ENCODE peak calls at places on chromosomes 2 and 18, in four cellular contexts. A is HL-60, Y is GM12878, D is K562. U is an unnamed sample.

GRCh38 chr2:19373352-19373751 is 14.9 kb upstream of the OSR1 start:
- DNase-seq in A (no peak), Y (no peak), D (no peak), U (no peak)

GRCh38 chr2:27407798-27408491 is 1.4 kb downstream of the PPM1G start:
- DNase-seq in A (peak), Y (no peak), D (peak), U (no peak)

GRCh38 chr2:36618381-36618780 is 20.4 kb upstream of the FEZ2 start:
- DNase-seq in A (peak), Y (peak), D (peak), U (no peak)

GRCh38 chr2:8370258-8370802 is 311.5 kb upstream of the ID2 start:
- DNase-seq in A (no peak), Y (no peak), D (no peak), U (no peak)

GRCh38 chr2:24515841-24516240 is 24.8 kb downstream of the NCOA1 start:
- DNase-seq in A (no peak), Y (no peak), D (no peak), U (no peak)

GRCh38 chr2:128402921-128403670 is 84.4 kb upstream of the HS6ST1 start:
- DNase-seq in A (no peak), Y (no peak), D (no peak), U (no peak)

GRCh38 chr2:108268001-108268400 is 20.7 kb upstream of the SULT1C2 start:
- DNase-seq in A (no peak), Y (no peak), D (no peak), U (no peak)

GRCh38 chr2:36541891-36542595 is 55.9 kb downstream of the FEZ2 start:
- DNase-seq in A (no peak), Y (no peak), D (peak), U (no peak)

GRCh38 chr18:78780719-78781600 is 198.7 kb upstream of the SALL3 start:
- DNase-seq in A (no peak), Y (no peak), D (no peak), U (no peak)

GRCh38 chr2:227376911-227377396 is 2.2 kb downstream of the TM4SF20 start:
- DNase-seq in A (no peak), Y (no peak), D (peak), U (no peak)
- TF ChIP-seq SPI1 in A (no peak), Y (no peak), D (no peak), U (no peak)

GRCh38 chr2:187847245-187848208 is 293.3 kb upstream of the TFPI start:
- DNase-seq in A (no peak), Y (no peak), D (no peak), U (no peak)

GRCh38 chr2:187842315-187842714 is 288.1 kb upstream of the TFPI start:
- DNase-seq in A (no peak), Y (no peak), D (no peak), U (no peak)

DNA sequence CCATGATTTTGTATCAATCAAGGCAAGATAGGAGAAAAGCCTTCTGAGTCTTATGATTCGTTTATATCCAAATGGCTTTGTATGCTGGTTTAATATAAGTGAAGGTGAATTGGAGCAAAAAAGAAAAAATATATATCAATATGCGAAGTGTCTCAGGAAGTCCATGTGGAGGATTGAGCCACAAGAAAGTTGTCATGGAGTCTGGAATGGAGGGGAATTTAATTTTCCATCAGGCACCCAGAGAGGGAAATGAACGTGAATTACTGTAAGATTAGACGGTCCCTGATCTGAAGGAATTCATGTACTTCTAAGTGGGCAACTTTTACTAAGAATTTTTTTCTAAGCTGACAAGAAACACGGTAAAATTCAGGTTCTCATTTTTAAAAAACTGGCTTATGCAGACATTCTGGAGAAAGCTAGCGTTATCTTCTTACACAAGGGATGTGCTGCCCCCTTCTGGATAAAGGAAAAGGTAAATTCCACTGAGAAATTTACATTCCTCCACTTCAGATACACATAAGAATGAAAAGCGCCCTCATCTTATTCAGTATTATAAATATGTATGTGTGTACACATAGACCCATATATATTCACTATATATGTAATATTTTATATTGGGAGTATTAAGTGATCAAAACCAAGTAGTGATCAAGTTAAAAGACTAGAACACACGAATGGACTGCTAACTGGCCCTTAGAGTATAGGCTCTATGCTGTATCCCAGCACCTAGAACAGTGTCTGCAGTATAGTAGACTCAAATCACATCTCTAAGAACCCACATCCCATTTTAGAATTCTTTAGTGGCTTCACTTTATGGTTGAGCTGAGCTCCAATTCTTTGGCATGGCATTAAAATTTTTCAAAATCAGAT is 289.0 kb upstream of the TFPI start:
- DNase-seq in A (peak), Y (no peak), D (peak), U (no peak)
- TF ChIP-seq SPI1 in A (no peak), Y (no peak), D (no peak), U (no peak)

GRCh38 chr2:88638123-88638650 is 10.9 kb upstream of the EIF2AK3 start:
- DNase-seq in A (no peak), Y (no peak), D (no peak), U (no peak)

GRCh38 chr2:88641330-88641729 is 14.1 kb upstream of the EIF2AK3 start:
- DNase-seq in A (no peak), Y (no peak), D (no peak), U (no peak)

GRCh38 chr2:88639865-88640264 is 12.6 kb upstream of the EIF2AK3 start:
- DNase-seq in A (no peak), Y (no peak), D (no peak), U (no peak)

GRCh38 chr2:88637464-88637863 is 10.2 kb upstream of the EIF2AK3 start:
- DNase-seq in A (no peak), Y (no peak), D (no peak), U (no peak)

DNA sequence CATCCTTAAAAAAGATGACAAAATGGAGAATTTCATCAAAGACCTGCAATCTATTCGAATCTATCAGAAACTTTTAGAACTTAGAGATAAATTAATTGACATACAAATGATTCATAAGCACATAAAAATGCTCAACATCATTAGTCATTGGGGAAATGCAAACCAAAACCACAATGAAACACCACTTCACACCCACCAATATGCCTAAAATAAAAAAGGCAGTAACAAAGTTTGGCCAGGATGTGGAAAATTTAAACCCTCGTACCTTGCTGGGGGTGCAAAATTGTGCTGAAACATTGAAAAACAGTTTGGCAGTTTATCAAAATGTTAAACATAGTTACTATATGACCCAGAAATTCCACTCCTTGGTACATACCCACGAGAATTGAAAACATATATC is 11.5 kb upstream of the EIF2AK3 start:
- DNase-seq in A (no peak), Y (no peak), D (no peak), U (no peak)
- TF ChIP-seq SPI1 in A (no peak), Y (no peak), D (no peak), U (no peak)

DNA sequence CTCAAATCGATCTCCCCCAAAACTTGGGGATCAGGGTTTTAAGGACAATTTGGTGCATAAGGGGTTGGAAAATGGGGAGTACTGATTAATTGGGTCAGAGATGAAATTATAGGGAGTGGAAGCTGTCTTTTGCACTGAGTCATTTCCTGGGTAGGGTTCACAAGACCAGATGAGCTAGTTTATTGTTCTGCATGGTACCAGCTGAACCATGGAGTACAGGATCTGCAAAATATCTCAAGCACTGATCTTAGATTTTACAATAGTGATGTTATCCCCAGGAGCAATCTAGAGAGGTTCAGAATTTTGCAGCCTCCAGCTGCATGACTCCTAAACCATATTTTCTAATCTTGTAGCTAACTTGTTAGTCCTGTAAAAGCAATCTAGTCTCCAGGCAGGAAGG is 73.1 kb downstream of the CPO start:
- DNase-seq in A (no peak), Y (no peak), D (no peak), U (no peak)
- TF ChIP-seq SPI1 in A (no peak), Y (no peak), D (no peak), U (no peak)

GRCh38 chr2:13682878-13683277 is 949.6 kb upstream of the LRATD1 start:
- DNase-seq in A (no peak), Y (no peak), D (no peak), U (no peak)
- TF ChIP-seq SPI1 in A (no peak), Y (no peak), D (no peak), U (no peak)

DNA sequence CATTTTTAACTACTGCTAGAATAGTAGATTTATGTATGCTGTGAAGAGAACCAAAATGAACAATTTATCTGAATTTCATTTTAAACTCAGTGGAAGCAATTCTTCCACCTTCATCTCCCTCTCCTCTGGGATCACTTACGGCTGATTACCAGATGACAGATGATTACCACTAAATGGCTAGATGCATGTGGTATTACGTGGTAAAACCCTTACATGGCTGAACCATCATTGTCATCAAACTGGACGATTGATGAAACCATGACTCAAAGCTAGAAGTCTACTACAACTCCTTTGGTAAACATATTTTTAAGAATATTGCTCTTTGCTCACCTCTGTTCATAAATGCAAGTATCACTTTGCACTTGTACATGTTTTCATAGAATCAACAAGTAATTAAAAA is 48.5 kb upstream of the DOCK10 start:
- DNase-seq in A (no peak), Y (no peak), D (no peak), U (no peak)
- TF ChIP-seq SPI1 in A (no peak), Y (no peak), D (no peak), U (no peak)

DNA sequence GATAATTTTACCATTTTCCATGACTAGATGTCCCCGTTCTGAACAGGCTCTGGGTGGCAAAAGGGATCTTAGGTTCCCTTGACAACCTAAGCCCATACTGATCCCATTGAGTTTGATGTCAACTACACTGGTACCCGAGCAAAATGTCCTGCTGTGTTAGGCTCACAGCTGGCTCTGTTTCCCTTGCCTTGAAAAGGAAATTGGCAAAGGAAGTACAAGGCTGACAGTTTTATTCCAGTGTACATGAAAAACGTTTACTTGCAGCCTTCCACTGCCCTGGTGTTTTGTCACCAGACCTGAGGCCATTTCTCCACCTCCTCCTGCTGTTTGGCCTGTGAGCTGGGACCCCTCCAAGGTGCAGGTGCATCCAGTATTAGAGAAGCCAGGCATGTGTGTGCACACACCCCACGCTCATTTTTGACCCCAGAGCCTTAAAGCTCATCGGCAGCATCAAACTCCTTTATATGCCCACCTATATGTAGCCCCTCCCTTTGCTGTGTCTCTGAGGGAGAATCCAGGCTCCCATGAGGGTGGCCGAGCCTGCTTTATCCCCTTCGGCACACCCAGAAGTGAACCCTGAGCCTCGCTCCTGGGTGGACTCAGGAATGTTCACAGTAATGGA is 171.3 kb downstream of the NDUFA10 start:
- DNase-seq in A (no peak), Y (no peak), D (no peak), U (no peak)
- TF ChIP-seq SPI1 in A (no peak), Y (no peak), D (no peak), U (no peak)

GRCh38 chr2:209977386-209978239 is 24.8 kb upstream of the RPE start:
- DNase-seq in A (no peak), Y (peak), D (peak), U (peak)
- TF ChIP-seq SPI1 in A (no peak), Y (no peak), D (no peak), U (no peak)

GRCh38 chr2:149527998-149528775 is 59.4 kb downstream of the MMADHC start:
- DNase-seq in A (no peak), Y (no peak), D (no peak), U (no peak)
- TF ChIP-seq SPI1 in A (no peak), Y (no peak), D (no peak), U (no peak)

DNA sequence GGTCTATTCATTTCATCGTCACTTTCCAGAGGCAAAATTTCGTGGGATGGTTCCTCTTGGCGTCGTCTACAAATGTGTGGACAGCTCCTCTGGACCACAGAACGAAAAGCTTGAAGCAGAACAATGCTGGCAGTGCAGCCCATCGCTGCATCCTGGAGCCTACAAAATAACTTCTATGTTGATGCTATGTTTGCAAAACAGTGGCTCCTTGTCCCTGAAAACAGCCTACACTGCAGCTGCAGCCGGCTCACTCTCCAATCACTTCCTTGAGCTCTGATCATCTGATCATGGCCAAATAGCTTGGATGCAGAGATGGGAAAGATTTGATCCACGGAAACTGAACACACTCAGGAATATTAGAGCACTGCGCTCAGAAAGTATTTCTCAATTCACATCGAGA is 60.0 kb downstream of the DOCK10 start:
- DNase-seq in A (no peak), Y (no peak), D (no peak), U (no peak)
- TF ChIP-seq SPI1 in A (no peak), Y (no peak), D (no peak), U (no peak)

U was measured in GM12891.